ENCODE peak calls at places on chromosomes 4 and X, in eight cellular contexts. B, V, N, A, F, X, M and L are unnamed samples.

GRCh38 chr4:11011249-11011648 is 326.7 kb upstream of the CLNK start:
- DNase-seq in B (no peak), V (no peak), N (no peak), A (no peak), F (no peak), X (no peak), M (no peak), L (no peak)

GRCh38 chr4:1345905-1346780 is 865 bp upstream of the UVSSA start:
- DNase-seq in B (peak), V (peak), N (peak), A (peak), F (peak), X (no peak), M (peak), L (peak)

GRCh38 chrX:68059469-68059868 is 373.8 kb downstream of the OPHN1 start:
- DNase-seq in B (no peak), V (no peak), N (no peak), A (no peak), F (peak), X (no peak), M (no peak), L (no peak)

GRCh38 chr4:16078195-16078756 is 5.5 kb downstream of the PROM1 start:
- DNase-seq in B (no peak), V (no peak), N (no peak), A (no peak), F (no peak), X (no peak), M (no peak), L (no peak)

GRCh38 chrX:124328765-124329164 is 3.7 kb upstream of the TEX13D start:
- DNase-seq in B (peak), V (no peak), N (no peak), A (no peak), F (no peak), X (no peak), M (no peak), L (no peak)

GRCh38 chr4:123444298-123444731 is 47.7 kb downstream of the SPRY1 start:
- DNase-seq in B (no peak), V (peak), N (peak), A (no peak), F (no peak), X (no peak), M (no peak), L (peak)

GRCh38 chrX:40092808-40093435 is 4.8 kb downstream of the BCOR start:
- DNase-seq in B (no peak), V (no peak), N (no peak), A (no peak), F (no peak), X (no peak), M (no peak), L (no peak)

GRCh38 chr4:1154126-1154522 is 18.3 kb downstream of the SPON2 start:
- DNase-seq in B (no peak), V (no peak), N (no peak), A (no peak), F (no peak), X (no peak), M (no peak), L (no peak)

GRCh38 chrX:39320165-39320564 is 518.9 kb downstream of the MID1IP1 start:
- DNase-seq in B (no peak), V (no peak), N (no peak), A (peak), F (no peak), X (no peak), M (no peak), L (no peak)

GRCh38 chrX:136822337-136823095 is 41.8 kb upstream of the ARHGEF6 start:
- DNase-seq in B (peak), V (no peak), N (no peak), A (no peak), F (no peak), X (no peak), M (no peak), L (no peak)

GRCh38 chr4:7087036-7087435 is 19.2 kb upstream of the GRPEL1 start:
- DNase-seq in B (no peak), V (no peak), N (no peak), A (no peak), F (no peak), X (no peak), M (no peak), L (no peak)

GRCh38 chrX:52811065-52811625 is at the start of gene XAGE5:
- DNase-seq in B (no peak), V (no peak), N (no peak), A (no peak), F (no peak), X (no peak), M (no peak), L (no peak)

GRCh38 chrX:71105638-71106037 is 902 bp downstream of the CXorf65 start:
- DNase-seq in B (no peak), V (no peak), N (no peak), A (no peak), F (no peak), X (no peak), M (peak), L (no peak)

GRCh38 chr4:751676-752075 is 46.0 kb downstream of the PCGF3 start:
- DNase-seq in B (peak), V (no peak), N (no peak), A (no peak), F (no peak), X (no peak), M (no peak), L (no peak)

GRCh38 chr4:42150653-42151567 is 1.5 kb downstream of the BEND4 start:
- DNase-seq in B (no peak), V (peak), N (no peak), A (no peak), F (no peak), X (no peak), M (peak), L (peak)

GRCh38 chr4:137310156-137310555 is 222.1 kb downstream of the PCDH18 start:
- DNase-seq in B (no peak), V (no peak), N (peak), A (no peak), F (no peak), X (no peak), M (no peak), L (no peak)